ENCODE peak calls at places on chromosomes 2 and 18, in five cellular contexts. R is T-helper 2 cell, O is ascending aorta, U is NCI-H1436, L is OCI-LY7. P is an unnamed sample.

GRCh38 chr2:39545957-39546356 is 108.9 kb upstream of the MAP4K3 start:
- DNase-seq in L (no peak), U (no peak), O (no peak), R (no peak), P (no peak)

GRCh38 chr2:241636182-241636982 is 576 bp downstream of the THAP4 start:
- DNase-seq in U (no peak), O (no peak), R (peak), L (peak), P (no peak)

GRCh38 chr2:97740590-97741182 is 27.3 kb downstream of the ZAP70 start:
- DNase-seq in U (peak), R (no peak), O (no peak), L (peak), P (no peak)

GRCh38 chr2:138293549-138293948 is 208.0 kb upstream of the SPOPL start:
- DNase-seq in U (no peak), O (no peak), L (no peak), R (no peak), P (no peak)

GRCh38 chr2:168585700-168586099 is 129.6 kb downstream of the CERS6 start:
- DNase-seq in R (no peak), L (no peak), U (no peak), O (no peak), P (no peak)

GRCh38 chr2:61368687-61369665 is 101.9 kb downstream of the USP34 start:
- DNase-seq in R (no peak), O (no peak), L (no peak), U (no peak), P (no peak)

GRCh38 chr18:61998335-61998734 is 105.5 kb upstream of the RNF152 start:
- DNase-seq in L (no peak), R (no peak), U (no peak), O (no peak), P (no peak)

GRCh38 chr2:9003616-9004337 is at the start of gene MBOAT2:
- DNase-seq in O (peak), R (peak), L (peak), U (peak), P (peak)

GRCh38 chr2:216971632-216972031 is 111.8 kb upstream of the TNP1 start:
- DNase-seq in U (no peak), R (no peak), O (no peak), L (no peak), P (no peak)

GRCh38 chr2:107358362-107358761 is 468.3 kb upstream of the RGPD4 start:
- DNase-seq in L (no peak), U (no peak), O (no peak), R (no peak), P (no peak)

GRCh38 chr2:16019060-16019475 is 78.7 kb downstream of the MYCN start:
- DNase-seq in U (no peak), R (no peak), O (no peak), L (no peak), P (no peak)

GRCh38 chr2:187566712-187567111 is 12.5 kb upstream of the TFPI start:
- DNase-seq in U (no peak), O (no peak), L (no peak), R (no peak), P (no peak)

GRCh38 chr2:10447300-10448207 is 573 bp downstream of the ODC1 start:
- DNase-seq in L (peak), R (no peak), O (no peak), U (no peak), P (no peak)

GRCh38 chr2:74100254-74101216 is 47.2 kb downstream of the BOLA3 start:
- DNase-seq in R (no peak), O (no peak), L (no peak), U (no peak), P (no peak)

P was measured in NCI-H2081 treated with DMSO at 0.1 percent for 48 hours.